ENCODE peak calls at places on chromosome 18, in six cellular contexts. C is ovary, O is uterus, A is heart left ventricle, B is right lobe of liver, K is body of pancreas. I is an unnamed sample.

GRCh38 chr18:67845035-67845434 is 328.5 kb upstream of the DSEL start:
- DNase-seq in A (no peak), B (no peak), O (no peak), C (no peak), K (no peak), I (no peak)

GRCh38 chr18:59846814-59847490 is 52.8 kb upstream of the PMAIP1 start:
- DNase-seq in B (no peak), K (no peak), A (no peak), C (no peak), O (no peak), I (no peak)

GRCh38 chr18:50721006-50721405 is 98.8 kb downstream of the MRO start:
- DNase-seq in K (no peak), B (no peak), O (no peak), A (no peak), C (no peak), I (no peak)

GRCh38 chr18:9136315-9137141 is at the start of gene ANKRD12:
- DNase-seq in K (peak; percentile 97), A (peak; percentile 98), C (peak; percentile 97), B (peak; percentile 98), O (peak; percentile 94), I (peak; percentile 98)

GRCh38 chr18:47720741-47721140 is 209.7 kb downstream of the SMAD2 start:
- DNase-seq in B (no peak), A (no peak), C (no peak), K (no peak), O (no peak), I (no peak)

GRCh38 chr18:76374330-76375281 is 120.4 kb downstream of the ZNF516 start:
- DNase-seq in K (no peak), O (no peak), C (no peak), A (no peak), B (no peak), I (no peak)

GRCh38 chr18:7723558-7723957 is 156.4 kb downstream of the PTPRM start:
- DNase-seq in C (no peak), O (no peak), A (no peak), B (no peak), K (no peak), I (no peak)

GRCh38 chr18:11689972-11690570 is 1.0 kb downstream of the GNAL start:
- DNase-seq in K (no peak), A (no peak), B (no peak), C (no peak), O (no peak), I (no peak)

GRCh38 chr18:65124633-65125032 is 626.2 kb upstream of the CDH7 start:
- DNase-seq in O (no peak), A (no peak), K (no peak), B (no peak), C (no peak), I (no peak)

GRCh38 chr18:78818961-78819360 is 160.7 kb upstream of the SALL3 start:
- DNase-seq in C (no peak), A (no peak), O (no peak), K (no peak), B (no peak), I (no peak)

GRCh38 chr18:37874721-37875120 is 309.1 kb upstream of the CELF4 start:
- DNase-seq in A (no peak), K (no peak), C (no peak), O (no peak), B (no peak), I (no peak)

GRCh38 chr18:5237083-5237722 is 40.1 kb upstream of the AKAIN1 start:
- DNase-seq in A (no peak), K (no peak), B (peak; percentile 19), C (no peak), O (no peak), I (peak; percentile 15)

GRCh38 chr18:13375302-13376255 is 157.0 kb downstream of the LDLRAD4 start:
- DNase-seq in C (no peak), O (peak; percentile 82), K (peak; percentile 67), A (peak; percentile 80), B (peak; percentile 62), I (peak; percentile 64)

GRCh38 chr18:10490401-10491289 is 35.2 kb upstream of the NAPG start:
- DNase-seq in K (peak; percentile 36), B (no peak), A (peak; percentile 43), O (no peak), C (no peak), I (no peak)

GRCh38 chr18:7684966-7685365 is 117.8 kb downstream of the PTPRM start:
- DNase-seq in B (no peak), A (no peak), O (no peak), K (no peak), C (no peak), I (no peak)

GRCh38 chr18:30334781-30335180 is 707.8 kb downstream of the DSC3 start:
- DNase-seq in A (no peak), C (no peak), O (no peak), K (no peak), B (no peak), I (no peak)

GRCh38 chr18:6624729-6625308 is 104.7 kb upstream of the ARHGAP28 start:
- DNase-seq in C (no peak), K (no peak), B (no peak), A (no peak), O (no peak), I (no peak)
- H3K4me1 ChIP-seq in C (peaks cover 20% of the 10 kb centered on the region), K (peaks cover 13% of the 10 kb centered on the region), B (no peaks in the 10 kb centered on the region), A (peaks cover 21% of the 10 kb centered on the region), O (no peaks in the 10 kb centered on the region), I (peaks cover 11% of the 10 kb centered on the region)

DNA sequence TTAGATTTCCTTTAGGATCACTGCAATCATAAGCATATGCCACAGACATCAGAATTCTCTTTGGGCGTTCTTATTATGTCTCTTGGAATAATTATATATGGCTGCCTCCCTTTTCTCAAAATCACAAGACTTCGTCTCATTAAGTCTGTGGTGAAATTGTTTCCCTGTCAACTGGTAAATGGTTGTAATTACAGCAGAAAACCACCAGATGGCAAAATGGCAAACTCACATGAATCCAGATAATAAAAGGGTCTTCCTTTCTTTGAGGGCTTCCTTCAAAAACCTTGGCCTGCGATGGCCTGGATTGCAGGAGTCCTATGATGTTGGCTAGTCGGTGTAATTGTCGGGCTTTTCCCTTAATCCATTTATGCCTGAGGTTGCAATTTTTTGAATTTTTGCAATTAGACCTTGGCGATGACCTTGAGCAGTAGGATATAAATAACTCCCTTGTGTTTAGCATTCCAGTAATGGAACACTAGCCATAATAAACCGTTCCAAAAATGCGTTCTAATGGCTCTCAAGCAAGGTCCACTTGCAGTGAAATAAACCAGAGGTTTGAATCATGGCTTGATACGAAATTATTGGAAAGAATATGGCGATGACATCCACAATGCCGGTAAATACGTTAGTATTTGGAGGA is 656.4 kb downstream of the MBD2 start:
- DNase-seq in C (peak; percentile 37), O (no peak), A (no peak), K (peak; percentile 18), B (no peak), I (no peak)
- TF ChIP-seq CTCF in C (no peak), O (peak; percentile 13), A (peak; percentile 57), K (peak; percentile 39), B (peak; percentile 46), I (peak; percentile 67)

GRCh38 chr18:72086421-72086820 is 457.7 kb downstream of the CBLN2 start:
- DNase-seq in O (no peak), K (no peak), C (no peak), B (no peak), A (no peak), I (no peak)

GRCh38 chr18:72091369-72091768 is 452.8 kb downstream of the CBLN2 start:
- DNase-seq in O (no peak), K (no peak), A (no peak), C (no peak), B (no peak), I (no peak)

GRCh38 chr18:72089432-72089831 is 454.7 kb downstream of the CBLN2 start:
- DNase-seq in C (no peak), O (no peak), K (no peak), B (no peak), A (no peak), I (no peak)
- H3K9me3 ChIP-seq in C (no peaks in the 10 kb centered on the region), O (no peaks in the 10 kb centered on the region), K (no peaks in the 10 kb centered on the region), B (no peaks in the 10 kb centered on the region), A (no peaks in the 10 kb centered on the region), I (no peaks in the 10 kb centered on the region)

DNA sequence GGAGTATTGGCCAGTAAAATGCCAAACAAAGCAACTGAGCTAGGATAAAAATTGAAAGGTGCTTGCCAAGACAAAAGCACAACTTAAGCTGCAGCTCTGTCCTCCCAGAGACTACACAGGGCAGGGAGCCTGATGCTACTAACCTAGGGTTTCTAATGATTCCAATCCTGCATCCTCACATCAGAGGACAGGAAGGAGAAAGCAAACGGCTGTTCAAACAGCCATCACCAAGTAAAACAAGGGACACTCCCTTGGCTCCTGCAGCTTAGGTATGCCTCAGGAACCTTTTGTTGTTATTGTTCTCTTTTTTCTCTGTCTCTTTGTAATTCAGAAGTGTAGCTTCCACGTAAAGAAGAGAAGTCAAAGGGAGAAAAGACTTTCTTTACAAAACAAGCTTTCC is 99.5 kb downstream of the TCF4 start:
- DNase-seq in O (no peak), A (no peak), C (no peak), K (no peak), B (no peak), I (no peak)
- H3K4me1 ChIP-seq in O (no peaks in the 10 kb centered on the region), A (peaks cover 62% of the 10 kb centered on the region), C (peaks cover 2% of the 10 kb centered on the region), K (no peaks in the 10 kb centered on the region), B (no peaks in the 10 kb centered on the region), I (peaks cover 54% of the 10 kb centered on the region)

DNA sequence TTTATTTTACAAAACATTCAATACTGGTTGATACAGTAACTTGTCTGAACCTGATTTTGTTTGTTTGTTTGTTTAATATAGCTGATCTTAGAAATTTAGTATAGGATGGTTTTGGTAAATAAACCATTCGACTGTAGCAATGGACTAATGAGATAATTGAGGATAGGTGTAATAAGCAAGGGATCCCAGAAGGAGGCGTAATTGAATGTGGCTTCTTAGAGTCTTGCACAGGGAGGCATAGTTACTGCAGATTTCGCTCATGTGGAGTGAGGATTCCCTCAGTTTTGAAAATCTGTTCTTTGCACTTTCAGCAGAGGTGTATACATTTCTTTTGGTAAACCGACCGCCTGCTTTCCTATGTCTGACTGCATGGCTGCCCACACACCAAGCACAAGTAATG is 709.6 kb downstream of the SOCS6 start:
- DNase-seq in C (no peak), A (no peak), B (no peak), K (no peak), O (no peak), I (no peak)
- TF ChIP-seq CTCF in C (no peak), A (no peak), B (no peak), K (no peak), O (no peak), I (no peak)

I was measured in left ventricle myocardium inferior.